ENCODE peak calls at places on chromosome 1, in six cellular contexts. One of them, this sample, is unnamed.

GRCh38 chr1:224542783-224543440 is 73.2 kb upstream of the CNIH3 start:
- DNase-seq in trophoblast cell: peak; percentile 97
- DNase-seq in H1: no peak
- DNase-seq in neuronal stem cell: no peak
- DNase-seq in IMR-90: peak; percentile 99
- DNase-seq in mesenchymal stem cell: peak; percentile 99
- DNase-seq in this sample: no peak

GRCh38 chr1:59926381-59927243 is at the start of gene CYP2J2:
- DNase-seq in trophoblast cell: peak; percentile 46
- DNase-seq in mesenchymal stem cell: peak; percentile 17
- DNase-seq in H1: no peak
- DNase-seq in IMR-90: no peak
- DNase-seq in neuronal stem cell: peak; percentile 5
- DNase-seq in this sample: peak; percentile 76

GRCh38 chr1:21672478-21673276 is 3.5 kb upstream of the RAP1GAP start:
- DNase-seq in IMR-90: peak; percentile 32
- DNase-seq in mesenchymal stem cell: peak; percentile 14
- DNase-seq in H1: no peak
- DNase-seq in trophoblast cell: peak; percentile 63
- DNase-seq in neuronal stem cell: no peak
- DNase-seq in this sample: peak; percentile 25

GRCh38 chr1:8789314-8790214 is 27.9 kb downstream of the RERE start:
- DNase-seq in neuronal stem cell: no peak
- DNase-seq in trophoblast cell: peak; percentile 93
- DNase-seq in mesenchymal stem cell: no peak
- DNase-seq in IMR-90: no peak
- DNase-seq in H1: peak; percentile 36
- DNase-seq in this sample: peak; percentile 50

GRCh38 chr1:6177681-6178380 is 2.3 kb downstream of the CHD5 start:
- DNase-seq in trophoblast cell: no peak
- DNase-seq in mesenchymal stem cell: no peak
- DNase-seq in IMR-90: no peak
- DNase-seq in neuronal stem cell: no peak
- DNase-seq in H1: no peak
- DNase-seq in this sample: no peak

GRCh38 chr1:164748253-164748899 is 189.4 kb downstream of the PBX1 start:
- DNase-seq in IMR-90: peak; percentile 99
- DNase-seq in mesenchymal stem cell: peak; percentile 96
- DNase-seq in H1: no peak
- DNase-seq in trophoblast cell: peak; percentile 87
- DNase-seq in neuronal stem cell: peak; percentile 51
- DNase-seq in this sample: no peak

GRCh38 chr1:24199291-24199900 is 12.3 kb upstream of the IFNLR1 start:
- DNase-seq in H1: no peak
- DNase-seq in mesenchymal stem cell: peak; percentile 70
- DNase-seq in trophoblast cell: peak; percentile 77
- DNase-seq in neuronal stem cell: peak; percentile 69
- DNase-seq in IMR-90: peak; percentile 57
- DNase-seq in this sample: peak; percentile 75

GRCh38 chr1:68120136-68120791 is 69.8 kb upstream of the DIRAS3 start:
- DNase-seq in H1: no peak
- DNase-seq in neuronal stem cell: peak; percentile 74
- DNase-seq in mesenchymal stem cell: peak; percentile 85
- DNase-seq in trophoblast cell: peak; percentile 89
- DNase-seq in IMR-90: peak; percentile 85
- DNase-seq in this sample: peak; percentile 60

GRCh38 chr1:221845650-221846371 is 103.9 kb upstream of the DUSP10 start:
- DNase-seq in mesenchymal stem cell: peak; percentile 80
- DNase-seq in trophoblast cell: peak; percentile 18
- DNase-seq in neuronal stem cell: no peak
- DNase-seq in H1: no peak
- DNase-seq in IMR-90: peak; percentile 94
- DNase-seq in this sample: peak; percentile 36

GRCh38 chr1:206583461-206584264 is 28.6 kb downstream of the EIF2D start:
- DNase-seq in IMR-90: peak; percentile 65
- DNase-seq in H1: peak; percentile 36
- DNase-seq in mesenchymal stem cell: peak; percentile 66
- DNase-seq in neuronal stem cell: peak; percentile 73
- DNase-seq in trophoblast cell: peak; percentile 66
- DNase-seq in this sample: peak; percentile 75

GRCh38 chr1:41217441-41217840 is 24.7 kb downstream of the SCMH1 start:
- DNase-seq in H1: no peak
- DNase-seq in IMR-90: no peak
- DNase-seq in trophoblast cell: peak; percentile 74
- DNase-seq in mesenchymal stem cell: no peak
- DNase-seq in neuronal stem cell: no peak
- DNase-seq in this sample: no peak

GRCh38 chr1:101250656-101251272 is 13.9 kb downstream of the S1PR1 start:
- DNase-seq in H1: no peak
- DNase-seq in neuronal stem cell: no peak
- DNase-seq in mesenchymal stem cell: no peak
- DNase-seq in trophoblast cell: no peak
- DNase-seq in IMR-90: peak; percentile 5
- DNase-seq in this sample: no peak

GRCh38 chr1:41672173-41672572 is 187.7 kb upstream of the EDN2 start:
- DNase-seq in neuronal stem cell: no peak
- DNase-seq in IMR-90: peak; percentile 86
- DNase-seq in H1: no peak
- DNase-seq in trophoblast cell: peak; percentile 90
- DNase-seq in mesenchymal stem cell: peak; percentile 60
- DNase-seq in this sample: no peak

GRCh38 chr1:191707288-191707687 is 451.0 kb upstream of the RGS18 start:
- DNase-seq in IMR-90: peak; percentile 49
- DNase-seq in H1: no peak
- DNase-seq in neuronal stem cell: no peak
- DNase-seq in mesenchymal stem cell: no peak
- DNase-seq in trophoblast cell: peak; percentile 1
- DNase-seq in this sample: no peak

GRCh38 chr1:248404024-248404423 is 1.2 kb downstream of the OR2T1 start:
- DNase-seq in trophoblast cell: peak; percentile 6
- DNase-seq in neuronal stem cell: peak; percentile 38
- DNase-seq in H1: no peak
- DNase-seq in IMR-90: peak; percentile 19
- DNase-seq in mesenchymal stem cell: peak; percentile 14
- DNase-seq in this sample: no peak

GRCh38 chr1:184945034-184945433 is 29.3 kb downstream of the NIBAN1 start:
- DNase-seq in trophoblast cell: no peak
- DNase-seq in H1: no peak
- DNase-seq in neuronal stem cell: no peak
- DNase-seq in mesenchymal stem cell: no peak
- DNase-seq in IMR-90: no peak
- DNase-seq in this sample: no peak

GRCh38 chr1:236394016-236394481 is at the start of gene EDARADD:
- DNase-seq in H1: no peak
- DNase-seq in IMR-90: no peak
- DNase-seq in neuronal stem cell: no peak
- DNase-seq in trophoblast cell: no peak
- DNase-seq in mesenchymal stem cell: no peak
- DNase-seq in this sample: no peak

GRCh38 chr1:43434256-43434655 is 19.5 kb downstream of the HYI start:
- DNase-seq in mesenchymal stem cell: no peak
- DNase-seq in IMR-90: no peak
- DNase-seq in H1: no peak
- DNase-seq in trophoblast cell: no peak
- DNase-seq in neuronal stem cell: no peak
- DNase-seq in this sample: no peak

GRCh38 chr1:232186936-232187335 is 443.0 kb downstream of the SIPA1L2 start:
- DNase-seq in trophoblast cell: no peak
- DNase-seq in IMR-90: no peak
- DNase-seq in H1: peak; percentile 15
- DNase-seq in neuronal stem cell: no peak
- DNase-seq in mesenchymal stem cell: peak; percentile 42
- DNase-seq in this sample: no peak

GRCh38 chr1:92030701-92031107 is 919 bp downstream of the EPHX4 start:
- DNase-seq in neuronal stem cell: no peak
- DNase-seq in trophoblast cell: peak; percentile 52
- DNase-seq in H1: no peak
- DNase-seq in mesenchymal stem cell: peak; percentile 72
- DNase-seq in IMR-90: peak; percentile 72
- DNase-seq in this sample: no peak

GRCh38 chr1:22737374-22738068 is 26.9 kb downstream of the EPHB2 start:
- DNase-seq in IMR-90: no peak
- DNase-seq in H1: no peak
- DNase-seq in mesenchymal stem cell: no peak
- DNase-seq in trophoblast cell: no peak
- DNase-seq in neuronal stem cell: no peak
- DNase-seq in this sample: no peak

GRCh38 chr1:22738069-22738435 is 27.4 kb downstream of the EPHB2 start:
- DNase-seq in H1: no peak
- DNase-seq in mesenchymal stem cell: no peak
- DNase-seq in IMR-90: no peak
- DNase-seq in neuronal stem cell: no peak
- DNase-seq in trophoblast cell: no peak
- DNase-seq in this sample: no peak

GRCh38 chr1:22736496-22737088 is 26.0 kb downstream of the EPHB2 start:
- DNase-seq in neuronal stem cell: no peak
- DNase-seq in IMR-90: no peak
- DNase-seq in H1: no peak
- DNase-seq in mesenchymal stem cell: no peak
- DNase-seq in trophoblast cell: no peak
- DNase-seq in this sample: peak; percentile 54

GRCh38 chr1:22739648-22740385 is 29.2 kb downstream of the EPHB2 start:
- DNase-seq in mesenchymal stem cell: peak; percentile 92
- DNase-seq in trophoblast cell: peak; percentile 64
- DNase-seq in neuronal stem cell: no peak
- DNase-seq in H1: no peak
- DNase-seq in IMR-90: peak; percentile 94
- DNase-seq in this sample: no peak

DNA sequence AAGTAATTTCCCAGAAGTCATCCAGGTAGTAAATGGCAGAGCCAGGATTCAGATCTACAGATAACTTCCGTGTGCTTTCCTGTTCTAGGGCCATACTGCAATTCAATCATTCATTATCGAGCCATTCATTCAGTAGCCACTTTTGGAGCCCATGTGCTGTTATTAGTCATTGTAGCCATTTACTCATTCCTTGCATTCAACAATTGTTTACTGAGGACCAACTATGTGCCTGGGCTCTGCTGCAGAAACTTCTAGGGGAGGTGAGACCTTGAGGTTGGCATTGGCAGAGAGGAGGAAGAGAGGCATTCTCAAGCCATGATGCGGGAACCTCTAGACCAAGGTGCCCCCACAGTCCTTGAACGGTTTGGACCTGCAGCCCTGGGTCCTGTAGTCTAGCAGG is 27.9 kb downstream of the EPHB2 start:
- DNase-seq in IMR-90: peak; percentile 39
- DNase-seq in neuronal stem cell: no peak
- DNase-seq in mesenchymal stem cell: peak; percentile 64
- DNase-seq in H1: no peak
- DNase-seq in trophoblast cell: peak; percentile 49
- DNase-seq in this sample: no peak
- H4K91ac ChIP-seq in IMR-90: peak overlapping the region; percentile 52
- H4K91ac ChIP-seq in neuronal stem cell: no peak overlapping the region
- H4K91ac ChIP-seq in mesenchymal stem cell: peak overlapping the region; percentile 2
- H4K91ac ChIP-seq in H1: no peak overlapping the region
- H4K91ac ChIP-seq in trophoblast cell: no peak overlapping the region
- H4K91ac ChIP-seq in this sample: no peak overlapping the region

GRCh38 chr1:154453577-154454352 is 48.3 kb upstream of the TDRD10 start:
- DNase-seq in neuronal stem cell: no peak
- DNase-seq in IMR-90: peak; percentile 71
- DNase-seq in trophoblast cell: no peak
- DNase-seq in mesenchymal stem cell: peak; percentile 38
- DNase-seq in H1: no peak
- DNase-seq in this sample: no peak

GRCh38 chr1:154456631-154457030 is 45.4 kb upstream of the TDRD10 start:
- DNase-seq in neuronal stem cell: no peak
- DNase-seq in mesenchymal stem cell: no peak
- DNase-seq in trophoblast cell: no peak
- DNase-seq in H1: no peak
- DNase-seq in IMR-90: no peak
- DNase-seq in this sample: no peak

GRCh38 chr1:154453155-154453554 is 48.0 kb downstream of the IL6R start:
- DNase-seq in H1: no peak
- DNase-seq in mesenchymal stem cell: no peak
- DNase-seq in IMR-90: no peak
- DNase-seq in trophoblast cell: no peak
- DNase-seq in neuronal stem cell: no peak
- DNase-seq in this sample: no peak

GRCh38 chr1:154459044-154459443 is 43.0 kb upstream of the TDRD10 start:
- DNase-seq in mesenchymal stem cell: no peak
- DNase-seq in H1: no peak
- DNase-seq in IMR-90: no peak
- DNase-seq in trophoblast cell: no peak
- DNase-seq in neuronal stem cell: no peak
- DNase-seq in this sample: no peak

GRCh38 chr1:154454391-154455120 is 47.5 kb upstream of the TDRD10 start:
- DNase-seq in trophoblast cell: no peak
- DNase-seq in H1: no peak
- DNase-seq in neuronal stem cell: no peak
- DNase-seq in mesenchymal stem cell: no peak
- DNase-seq in IMR-90: no peak
- DNase-seq in this sample: no peak
- H4K91ac ChIP-seq in trophoblast cell: no peak overlapping the region
- H4K91ac ChIP-seq in H1: no peak overlapping the region
- H4K91ac ChIP-seq in neuronal stem cell: no peak overlapping the region
- H4K91ac ChIP-seq in mesenchymal stem cell: no peak overlapping the region
- H4K91ac ChIP-seq in IMR-90: no peak overlapping the region
- H4K91ac ChIP-seq in this sample: no peak overlapping the region

DNA sequence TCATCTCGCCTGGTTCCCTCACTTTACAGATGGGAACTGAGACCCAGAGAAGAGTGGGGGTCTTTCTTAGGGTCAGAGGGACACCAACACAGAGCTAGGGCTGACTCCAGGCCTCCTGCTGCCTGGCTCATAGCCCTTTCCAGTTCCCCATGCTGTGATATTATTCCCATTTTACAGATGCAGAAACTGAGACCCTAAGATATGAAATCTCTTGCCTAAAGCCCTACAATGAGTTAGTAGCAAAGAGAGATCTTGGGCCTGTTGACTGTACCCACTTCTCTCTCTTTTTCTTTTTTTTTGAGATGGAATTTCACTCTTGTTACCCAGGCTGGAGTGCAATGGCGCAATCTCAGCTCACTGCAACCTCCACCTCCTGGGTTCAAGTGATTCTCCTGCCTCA is 49.9 kb downstream of the SLC9A1 start:
- DNase-seq in IMR-90: no peak
- DNase-seq in neuronal stem cell: no peak
- DNase-seq in mesenchymal stem cell: no peak
- DNase-seq in H1: no peak
- DNase-seq in trophoblast cell: no peak
- DNase-seq in this sample: no peak
- H4K91ac ChIP-seq in IMR-90: no peak overlapping the region
- H4K91ac ChIP-seq in neuronal stem cell: no peak overlapping the region
- H4K91ac ChIP-seq in mesenchymal stem cell: no peak overlapping the region
- H4K91ac ChIP-seq in H1: no peak overlapping the region
- H4K91ac ChIP-seq in trophoblast cell: no peak overlapping the region
- H4K91ac ChIP-seq in this sample: no peak overlapping the region

GRCh38 chr1:112743174-112744018 is 28.3 kb upstream of the PPM1J start:
- DNase-seq in H1: no peak
- DNase-seq in neuronal stem cell: no peak
- DNase-seq in trophoblast cell: no peak
- DNase-seq in mesenchymal stem cell: no peak
- DNase-seq in IMR-90: peak; percentile 19
- DNase-seq in this sample: peak; percentile 65
- H4K91ac ChIP-seq in H1: peak overlapping the region; percentile 74
- H4K91ac ChIP-seq in neuronal stem cell: no peak overlapping the region
- H4K91ac ChIP-seq in trophoblast cell: no peak overlapping the region
- H4K91ac ChIP-seq in mesenchymal stem cell: no peak overlapping the region
- H4K91ac ChIP-seq in IMR-90: no peak overlapping the region
- H4K91ac ChIP-seq in this sample: no peak overlapping the region

GRCh38 chr1:181812211-181812610 is 249.3 kb downstream of the ZNF648 start:
- DNase-seq in mesenchymal stem cell: no peak
- DNase-seq in neuronal stem cell: peak; percentile 30
- DNase-seq in H1: no peak
- DNase-seq in trophoblast cell: peak; percentile 4
- DNase-seq in IMR-90: no peak
- DNase-seq in this sample: no peak
- H4K91ac ChIP-seq in mesenchymal stem cell: no peak overlapping the region
- H4K91ac ChIP-seq in neuronal stem cell: no peak overlapping the region
- H4K91ac ChIP-seq in H1: no peak overlapping the region
- H4K91ac ChIP-seq in trophoblast cell: no peak overlapping the region
- H4K91ac ChIP-seq in IMR-90: no peak overlapping the region
- H4K91ac ChIP-seq in this sample: no peak overlapping the region

GRCh38 chr1:151327903-151328674 is 873 bp upstream of the PI4KB start:
- DNase-seq in neuronal stem cell: no peak
- DNase-seq in H1: no peak
- DNase-seq in mesenchymal stem cell: no peak
- DNase-seq in trophoblast cell: peak; percentile 43
- DNase-seq in IMR-90: no peak
- DNase-seq in this sample: peak; percentile 59
- H4K91ac ChIP-seq in neuronal stem cell: no peak overlapping the region
- H4K91ac ChIP-seq in H1: no peak overlapping the region
- H4K91ac ChIP-seq in mesenchymal stem cell: peak overlapping the region; percentile 44
- H4K91ac ChIP-seq in trophoblast cell: peak overlapping the region; percentile 29
- H4K91ac ChIP-seq in IMR-90: peak overlapping the region; percentile 88
- H4K91ac ChIP-seq in this sample: no peak overlapping the region